ENCODE peak calls at places on chromosomes 4 and X, in eight cellular contexts. S, L, B, C, F, J, W and G are unnamed samples.

GRCh38 chr4:12138478-12138877 is 709.8 kb upstream of the HS3ST1 start:
- DNase-seq in C (no peak), B (no peak), F (no peak), S (no peak), W (no peak), J (no peak), L (no peak), G (no peak)

GRCh38 chrX:153816821-153817220 is 13.5 kb downstream of the PDZD4 start:
- DNase-seq in F (peak), J (no peak), L (no peak), S (no peak), W (no peak), C (no peak), B (no peak), G (no peak)

GRCh38 chr4:80333121-80333520 is 2.4 kb upstream of the CFAP299 start:
- DNase-seq in B (no peak), J (no peak), L (no peak), W (no peak), C (no peak), F (no peak), S (peak), G (no peak)

GRCh38 chr4:41746025-41746439 is 2.5 kb downstream of the PHOX2B start:
- DNase-seq in C (no peak), F (no peak), W (no peak), B (no peak), L (no peak), J (no peak), S (peak), G (no peak)

GRCh38 chrX:51568586-51568985 is 50.1 kb downstream of the CENPVL3 start:
- DNase-seq in L (no peak), S (peak), B (no peak), J (peak), C (no peak), F (no peak), W (no peak), G (no peak)

GRCh38 chr4:68433582-68433981 is 13.7 kb upstream of the TMPRSS11E start:
- DNase-seq in B (no peak), F (no peak), W (no peak), J (no peak), C (no peak), L (no peak), S (no peak), G (no peak)

GRCh38 chrX:150984164-150984824 is 1.2 kb downstream of the HMGB3 start:
- DNase-seq in L (no peak), S (peak), J (no peak), B (no peak), F (peak), W (peak), C (peak), G (peak)

GRCh38 chr4:7552466-7552865 is 117.7 kb upstream of the PSAPL1 start:
- DNase-seq in S (no peak), C (no peak), W (no peak), L (no peak), B (no peak), F (no peak), J (no peak), G (no peak)

GRCh38 chr4:6619116-6619465 is 21.4 kb upstream of the MRFAP1 start:
- DNase-seq in C (no peak), F (no peak), L (no peak), S (no peak), B (no peak), W (no peak), J (no peak), G (no peak)

GRCh38 chrX:10529344-10529743 is 91.0 kb downstream of the MID1 start:
- DNase-seq in B (no peak), S (peak), F (no peak), C (no peak), W (no peak), L (no peak), J (no peak), G (no peak)

GRCh38 chr4:139563515-139563914 is 7.5 kb upstream of the SETD7 start:
- DNase-seq in B (no peak), L (no peak), W (no peak), J (no peak), F (no peak), C (no peak), S (no peak), G (no peak)

GRCh38 chr4:101914761-101915160 is 124.2 kb downstream of the BANK1 start:
- DNase-seq in S (no peak), C (no peak), B (no peak), F (no peak), J (no peak), L (peak), W (no peak), G (no peak)

GRCh38 chr4:153611679-153612078 is 72.4 kb upstream of the TLR2 start:
- DNase-seq in L (no peak), S (peak), W (no peak), J (no peak), B (no peak), C (no peak), F (no peak), G (no peak)

GRCh38 chr4:35500812-35501211 is 743.5 kb downstream of the ARAP2 start:
- DNase-seq in F (no peak), J (no peak), S (no peak), W (no peak), B (no peak), C (peak), L (no peak), G (no peak)